ENCODE peak calls at places on chromosomes 16 and 17, in nine cellular contexts. One of them, this sample, is unnamed.
A peak's percentile ranks its signal among the peaks of the same experiment; 100 is the strongest.

GRCh38 chr17:280901-281300 is 71.7 kb downstream of the RPH3AL start:
- DNase-seq in tibial nerve: no peak
- DNase-seq in A549: no peak
- DNase-seq in GM12878: no peak
- DNase-seq in esophagus muscularis mucosa: no peak
- DNase-seq in stomach: peak; percentile 15
- DNase-seq in suprapubic skin: no peak
- DNase-seq in transverse colon: no peak
- DNase-seq in HepG2: no peak
- DNase-seq in this sample: peak; percentile 20

GRCh38 chr16:48498761-48499600 is 111.0 kb downstream of the N4BP1 start:
- DNase-seq in A549: no peak
- DNase-seq in GM12878: no peak
- DNase-seq in suprapubic skin: peak; percentile 84
- DNase-seq in transverse colon: peak; percentile 44
- DNase-seq in tibial nerve: peak; percentile 42
- DNase-seq in stomach: no peak
- DNase-seq in HepG2: peak; percentile 35
- DNase-seq in esophagus muscularis mucosa: peak; percentile 91
- DNase-seq in this sample: peak; percentile 76

GRCh38 chr17:39705786-39706348 is 6.0 kb downstream of the ERBB2 start:
- DNase-seq in transverse colon: peak; percentile 78
- DNase-seq in tibial nerve: no peak
- DNase-seq in HepG2: no peak
- DNase-seq in GM12878: no peak
- DNase-seq in stomach: peak; percentile 87
- DNase-seq in esophagus muscularis mucosa: no peak
- DNase-seq in A549: no peak
- DNase-seq in suprapubic skin: no peak
- DNase-seq in this sample: no peak

GRCh38 chr17:12415031-12415430 is 250.7 kb upstream of the MYOCD start:
- DNase-seq in esophagus muscularis mucosa: no peak
- DNase-seq in HepG2: no peak
- DNase-seq in transverse colon: no peak
- DNase-seq in A549: peak; percentile 18
- DNase-seq in tibial nerve: no peak
- DNase-seq in suprapubic skin: no peak
- DNase-seq in stomach: no peak
- DNase-seq in GM12878: no peak
- DNase-seq in this sample: no peak

GRCh38 chr16:85140455-85141012 is 28.3 kb upstream of the CIBAR2 start:
- DNase-seq in A549: no peak
- DNase-seq in HepG2: no peak
- DNase-seq in stomach: no peak
- DNase-seq in GM12878: no peak
- DNase-seq in esophagus muscularis mucosa: no peak
- DNase-seq in tibial nerve: no peak
- DNase-seq in suprapubic skin: no peak
- DNase-seq in transverse colon: no peak
- DNase-seq in this sample: no peak

GRCh38 chr16:27698266-27698665 is 148.3 kb downstream of the KATNIP start:
- DNase-seq in esophagus muscularis mucosa: no peak
- DNase-seq in stomach: no peak
- DNase-seq in suprapubic skin: no peak
- DNase-seq in transverse colon: no peak
- DNase-seq in GM12878: no peak
- DNase-seq in HepG2: no peak
- DNase-seq in A549: no peak
- DNase-seq in tibial nerve: no peak
- DNase-seq in this sample: peak; percentile 27

GRCh38 chr17:75810216-75810615 is 25.6 kb downstream of the UNK start:
- DNase-seq in tibial nerve: no peak
- DNase-seq in transverse colon: peak; percentile 70
- DNase-seq in esophagus muscularis mucosa: no peak
- DNase-seq in GM12878: no peak
- DNase-seq in A549: no peak
- DNase-seq in suprapubic skin: peak; percentile 63
- DNase-seq in HepG2: no peak
- DNase-seq in stomach: no peak
- DNase-seq in this sample: no peak

GRCh38 chr17:47803201-47803600 is 18.4 kb downstream of the OSBPL7 start:
- DNase-seq in suprapubic skin: peak; percentile 37
- DNase-seq in stomach: no peak
- DNase-seq in transverse colon: no peak
- DNase-seq in GM12878: no peak
- DNase-seq in tibial nerve: no peak
- DNase-seq in esophagus muscularis mucosa: no peak
- DNase-seq in HepG2: no peak
- DNase-seq in A549: no peak
- DNase-seq in this sample: no peak

GRCh38 chr17:40301315-40301714 is 7.7 kb upstream of the RARA start:
- DNase-seq in HepG2: no peak
- DNase-seq in tibial nerve: no peak
- DNase-seq in suprapubic skin: no peak
- DNase-seq in GM12878: no peak
- DNase-seq in esophagus muscularis mucosa: no peak
- DNase-seq in stomach: peak; percentile 64
- DNase-seq in transverse colon: peak; percentile 43
- DNase-seq in A549: no peak
- DNase-seq in this sample: no peak

GRCh38 chr17:57699751-57700186 is 45.3 kb downstream of the CCDC182 start:
- DNase-seq in esophagus muscularis mucosa: peak; percentile 81
- DNase-seq in HepG2: no peak
- DNase-seq in transverse colon: no peak
- DNase-seq in tibial nerve: no peak
- DNase-seq in GM12878: no peak
- DNase-seq in A549: no peak
- DNase-seq in suprapubic skin: peak; percentile 55
- DNase-seq in stomach: no peak
- DNase-seq in this sample: no peak

GRCh38 chr17:27049104-27049784 is 244.7 kb upstream of the WSB1 start:
- DNase-seq in A549: no peak
- DNase-seq in suprapubic skin: no peak
- DNase-seq in HepG2: no peak
- DNase-seq in transverse colon: no peak
- DNase-seq in stomach: no peak
- DNase-seq in esophagus muscularis mucosa: no peak
- DNase-seq in tibial nerve: no peak
- DNase-seq in GM12878: no peak
- DNase-seq in this sample: no peak

GRCh38 chr17:1413281-1413791 is 13.3 kb upstream of the YWHAE start:
- DNase-seq in tibial nerve: peak; percentile 23
- DNase-seq in suprapubic skin: no peak
- DNase-seq in A549: no peak
- DNase-seq in HepG2: peak; percentile 77
- DNase-seq in stomach: peak; percentile 89
- DNase-seq in transverse colon: peak; percentile 26
- DNase-seq in GM12878: no peak
- DNase-seq in esophagus muscularis mucosa: no peak
- DNase-seq in this sample: peak; percentile 28

GRCh38 chr17:5078106-5079028 is at the start of gene ZFP3:
- DNase-seq in transverse colon: peak; percentile 90
- DNase-seq in esophagus muscularis mucosa: peak; percentile 95
- DNase-seq in A549: peak; percentile 70
- DNase-seq in suprapubic skin: peak; percentile 91
- DNase-seq in stomach: peak; percentile 87
- DNase-seq in HepG2: no peak
- DNase-seq in GM12878: peak; percentile 56
- DNase-seq in tibial nerve: peak; percentile 46
- DNase-seq in this sample: peak; percentile 87
- TF ChIP-seq POLR2A in transverse colon: peak; percentile 78
- TF ChIP-seq POLR2A in esophagus muscularis mucosa: no peak
- TF ChIP-seq POLR2A in A549: peak; percentile 7
- TF ChIP-seq POLR2A in suprapubic skin: no peak
- TF ChIP-seq POLR2A in stomach: no peak
- TF ChIP-seq POLR2A in HepG2: no peak
- TF ChIP-seq POLR2A in GM12878: peak; percentile 94
- TF ChIP-seq POLR2A in tibial nerve: no peak
- TF ChIP-seq POLR2A in this sample: no peak

GRCh38 chr16:57203451-57203850 is 17.3 kb downstream of the RSPRY1 start:
- DNase-seq in esophagus muscularis mucosa: no peak
- DNase-seq in A549: no peak
- DNase-seq in tibial nerve: no peak
- DNase-seq in HepG2: no peak
- DNase-seq in stomach: no peak
- DNase-seq in GM12878: no peak
- DNase-seq in transverse colon: no peak
- DNase-seq in suprapubic skin: no peak
- DNase-seq in this sample: no peak
- TF ChIP-seq EP300 in esophagus muscularis mucosa: no peak
- TF ChIP-seq EP300 in A549: no peak
- TF ChIP-seq EP300 in tibial nerve: no peak
- TF ChIP-seq EP300 in HepG2: no peak
- TF ChIP-seq EP300 in stomach: no peak
- TF ChIP-seq EP300 in GM12878: no peak
- TF ChIP-seq EP300 in transverse colon: no peak
- TF ChIP-seq EP300 in suprapubic skin: no peak
- TF ChIP-seq EP300 in this sample: no peak

DNA sequence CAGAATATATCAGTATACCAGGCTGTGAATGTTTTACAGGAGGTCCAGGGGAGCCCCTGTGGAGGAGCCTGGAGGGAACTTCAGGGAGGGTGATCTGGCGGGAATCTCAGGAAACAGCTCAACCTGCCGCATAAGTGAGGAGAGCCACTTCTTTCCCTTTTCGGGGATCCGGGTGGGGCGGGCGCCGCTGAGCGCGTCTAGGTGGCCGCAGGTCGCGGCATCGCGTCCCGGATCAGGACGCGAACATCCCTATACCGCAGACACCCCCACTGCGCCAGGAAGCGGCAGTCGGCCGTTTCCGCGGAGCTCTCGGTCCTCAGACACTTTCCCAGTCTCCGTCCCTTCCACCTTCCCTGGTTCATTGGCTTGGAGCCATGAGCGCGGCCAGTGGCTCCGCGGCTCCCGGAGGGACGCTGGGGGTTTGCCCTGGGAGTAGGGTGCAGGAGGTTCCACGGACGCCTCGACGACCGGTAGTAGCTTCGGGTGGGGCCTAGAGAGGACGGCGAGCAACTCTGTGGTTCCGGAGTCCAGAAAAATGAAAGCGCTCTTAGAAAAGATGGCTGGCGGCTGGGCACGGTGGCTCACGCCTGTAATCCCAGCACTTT is 3.1 kb upstream of the ZNF764 start:
- DNase-seq in stomach: peak; percentile 39
- DNase-seq in transverse colon: peak; percentile 44
- DNase-seq in esophagus muscularis mucosa: no peak
- DNase-seq in tibial nerve: no peak
- DNase-seq in A549: no peak
- DNase-seq in suprapubic skin: no peak
- DNase-seq in HepG2: no peak
- DNase-seq in GM12878: no peak
- DNase-seq in this sample: peak; percentile 62
- TF ChIP-seq POLR2A in stomach: no peak
- TF ChIP-seq POLR2A in transverse colon: peak; percentile 32
- TF ChIP-seq POLR2A in esophagus muscularis mucosa: no peak
- TF ChIP-seq POLR2A in tibial nerve: no peak
- TF ChIP-seq POLR2A in A549: no peak
- TF ChIP-seq POLR2A in suprapubic skin: no peak
- TF ChIP-seq POLR2A in HepG2: no peak
- TF ChIP-seq POLR2A in GM12878: peak; percentile 73
- TF ChIP-seq POLR2A in this sample: no peak

GRCh38 chr16:2598133-2598641 is 60.4 kb downstream of the PDPK1 start:
- DNase-seq in GM12878: no peak
- DNase-seq in transverse colon: no peak
- DNase-seq in stomach: no peak
- DNase-seq in HepG2: no peak
- DNase-seq in esophagus muscularis mucosa: no peak
- DNase-seq in suprapubic skin: no peak
- DNase-seq in tibial nerve: no peak
- DNase-seq in A549: no peak
- DNase-seq in this sample: peak; percentile 29

GRCh38 chr16:2592786-2593185 is 55.0 kb downstream of the PDPK1 start:
- DNase-seq in stomach: no peak
- DNase-seq in GM12878: no peak
- DNase-seq in esophagus muscularis mucosa: no peak
- DNase-seq in transverse colon: no peak
- DNase-seq in HepG2: no peak
- DNase-seq in suprapubic skin: no peak
- DNase-seq in tibial nerve: no peak
- DNase-seq in A549: no peak
- DNase-seq in this sample: no peak

GRCh38 chr16:2597560-2597902 is 59.7 kb downstream of the PDPK1 start:
- DNase-seq in suprapubic skin: no peak
- DNase-seq in tibial nerve: no peak
- DNase-seq in A549: no peak
- DNase-seq in transverse colon: no peak
- DNase-seq in stomach: no peak
- DNase-seq in GM12878: no peak
- DNase-seq in HepG2: no peak
- DNase-seq in esophagus muscularis mucosa: no peak
- DNase-seq in this sample: peak; percentile 30

GRCh38 chr16:2596747-2597559 is 59.1 kb downstream of the PDPK1 start:
- DNase-seq in HepG2: no peak
- DNase-seq in A549: no peak
- DNase-seq in GM12878: no peak
- DNase-seq in transverse colon: no peak
- DNase-seq in tibial nerve: no peak
- DNase-seq in esophagus muscularis mucosa: no peak
- DNase-seq in suprapubic skin: no peak
- DNase-seq in stomach: no peak
- DNase-seq in this sample: no peak

GRCh38 chr16:2595376-2596200 is 57.8 kb downstream of the PDPK1 start:
- DNase-seq in suprapubic skin: no peak
- DNase-seq in HepG2: no peak
- DNase-seq in stomach: no peak
- DNase-seq in tibial nerve: no peak
- DNase-seq in transverse colon: no peak
- DNase-seq in esophagus muscularis mucosa: no peak
- DNase-seq in GM12878: no peak
- DNase-seq in A549: no peak
- DNase-seq in this sample: no peak
- TF ChIP-seq EP300 in suprapubic skin: no peak
- TF ChIP-seq EP300 in HepG2: no peak
- TF ChIP-seq EP300 in stomach: no peak
- TF ChIP-seq EP300 in tibial nerve: no peak
- TF ChIP-seq EP300 in transverse colon: no peak
- TF ChIP-seq EP300 in esophagus muscularis mucosa: no peak
- TF ChIP-seq EP300 in GM12878: no peak
- TF ChIP-seq EP300 in A549: no peak
- TF ChIP-seq EP300 in this sample: no peak

GRCh38 chr17:73011016-73011486 is 81.4 kb downstream of the SLC39A11 start:
- DNase-seq in tibial nerve: no peak
- DNase-seq in HepG2: no peak
- DNase-seq in A549: no peak
- DNase-seq in GM12878: no peak
- DNase-seq in stomach: no peak
- DNase-seq in esophagus muscularis mucosa: no peak
- DNase-seq in suprapubic skin: no peak
- DNase-seq in transverse colon: no peak
- DNase-seq in this sample: no peak
- TF ChIP-seq POLR2A in tibial nerve: no peak
- TF ChIP-seq POLR2A in HepG2: no peak
- TF ChIP-seq POLR2A in A549: no peak
- TF ChIP-seq POLR2A in GM12878: no peak
- TF ChIP-seq POLR2A in stomach: no peak
- TF ChIP-seq POLR2A in esophagus muscularis mucosa: no peak
- TF ChIP-seq POLR2A in suprapubic skin: no peak
- TF ChIP-seq POLR2A in transverse colon: no peak
- TF ChIP-seq POLR2A in this sample: no peak

DNA sequence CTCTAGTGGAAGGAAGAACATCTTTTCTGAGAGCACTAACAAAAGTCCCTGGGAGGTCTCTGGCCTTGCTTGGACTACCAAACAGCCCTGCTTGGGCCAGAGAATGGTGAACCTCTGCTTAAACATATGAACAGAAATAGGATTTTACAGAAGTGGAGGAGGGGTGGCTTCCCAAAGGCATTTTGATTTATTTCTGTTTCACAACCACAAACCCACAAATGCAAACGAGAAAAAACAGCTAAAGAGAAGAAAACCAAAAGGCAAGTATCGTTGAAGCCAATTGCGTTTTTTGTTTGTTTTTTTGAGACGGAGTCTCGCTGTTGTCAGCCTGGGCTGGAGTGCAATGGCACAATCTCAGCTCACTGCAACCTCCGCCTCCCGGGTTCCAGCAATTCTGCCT is 13.3 kb downstream of the GABARAPL2 start:
- DNase-seq in esophagus muscularis mucosa: no peak
- DNase-seq in tibial nerve: no peak
- DNase-seq in GM12878: no peak
- DNase-seq in stomach: no peak
- DNase-seq in transverse colon: no peak
- DNase-seq in HepG2: no peak
- DNase-seq in suprapubic skin: no peak
- DNase-seq in A549: no peak
- DNase-seq in this sample: no peak
- TF ChIP-seq EP300 in esophagus muscularis mucosa: no peak
- TF ChIP-seq EP300 in tibial nerve: no peak
- TF ChIP-seq EP300 in GM12878: no peak
- TF ChIP-seq EP300 in stomach: no peak
- TF ChIP-seq EP300 in transverse colon: no peak
- TF ChIP-seq EP300 in HepG2: no peak
- TF ChIP-seq EP300 in suprapubic skin: no peak
- TF ChIP-seq EP300 in A549: no peak
- TF ChIP-seq EP300 in this sample: no peak